ENCODE peak calls at places on chromosome 21, in five cellular contexts. H, Z, N, D and J are unnamed samples.

GRCh38 chr21:16571594-16571993 is 841.8 kb downstream of the USP25 start:
- DNase-seq in Z (no peak), H (no peak), N (no peak), D (no peak), J (no peak)

GRCh38 chr21:28632718-28633408 is 359.8 kb downstream of the LTN1 start:
- DNase-seq in Z (peak), N (no peak), H (peak), D (no peak), J (no peak)

GRCh38 chr21:42973309-42973990 is 912 bp upstream of the PKNOX1 start:
- DNase-seq in D (no peak), N (no peak), H (no peak), Z (no peak), J (no peak)

GRCh38 chr21:44738621-44739020 is 27.2 kb upstream of the TSPEAR start:
- DNase-seq in N (no peak), H (no peak), D (no peak), Z (no peak), J (no peak)

GRCh38 chr21:43976661-43977060 is 35.4 kb upstream of the TRAPPC10 start:
- DNase-seq in H (no peak), Z (no peak), N (no peak), D (no peak), J (no peak)

GRCh38 chr21:15240846-15241245 is 176.0 kb upstream of the NRIP1 start:
- DNase-seq in N (no peak), H (no peak), Z (no peak), D (no peak), J (no peak)

GRCh38 chr21:46152939-46153258 is 2.5 kb downstream of the FTCD start:
- DNase-seq in D (peak), H (no peak), Z (no peak), N (no peak), J (no peak)

GRCh38 chr21:29007135-29007534 is 12.0 kb downstream of the RWDD2B start:
- DNase-seq in Z (no peak), N (no peak), H (no peak), D (no peak), J (no peak)

GRCh38 chr21:20592482-20592881 is 405.7 kb upstream of the NCAM2 start:
- DNase-seq in Z (peak), D (no peak), N (no peak), H (no peak), J (no peak)

GRCh38 chr21:28833181-28833580 is 159.5 kb downstream of the LTN1 start:
- DNase-seq in N (no peak), D (no peak), Z (peak), H (no peak), J (no peak)

GRCh38 chr21:41926807-41927171 is 27.0 kb downstream of the C2CD2 start:
- DNase-seq in N (no peak), H (no peak), Z (no peak), D (no peak), J (no peak)

GRCh38 chr21:38088916-38089762 is 167.7 kb upstream of the KCNJ15 start:
- DNase-seq in D (no peak), Z (no peak), H (no peak), N (no peak), J (no peak)

GRCh38 chr21:38531610-38532009 is 33.3 kb upstream of the ERG start:
- DNase-seq in D (no peak), N (no peak), Z (no peak), H (peak), J (no peak)

GRCh38 chr21:38984568-38984967 is 178.8 kb downstream of the ETS2 start:
- DNase-seq in Z (no peak), N (no peak), H (no peak), D (no peak), J (no peak)

GRCh38 chr21:41366522-41367151 is 4.8 kb downstream of the MX2 start:
- DNase-seq in Z (peak), D (no peak), N (no peak), H (peak), J (no peak)

GRCh38 chr21:46038871-46039397 is 57.4 kb downstream of the COL6A1 start:
- DNase-seq in H (peak), Z (peak), N (no peak), D (no peak), J (no peak)

GRCh38 chr21:34883501-34884271 is 165.4 kb downstream of the RUNX1 start:
- DNase-seq in Z (no peak), N (no peak), H (no peak), D (no peak), J (no peak)

GRCh38 chr21:31476551-31477120 is 132.6 kb upstream of the TIAM1 start:
- DNase-seq in D (no peak), H (no peak), N (no peak), Z (no peak), J (no peak)

GRCh38 chr21:36030581-36031189 is 29.6 kb downstream of the SETD4 start:
- DNase-seq in H (no peak), Z (no peak), D (no peak), N (no peak), J (no peak)

GRCh38 chr21:42145569-42146250 is 73.2 kb upstream of the ABCG1 start:
- DNase-seq in H (peak), N (peak), D (peak), Z (peak), J (peak)

GRCh38 chr21:44836666-44837471 is 19.0 kb upstream of the SUMO3 start:
- DNase-seq in D (no peak), N (no peak), Z (no peak), H (peak), J (no peak)

GRCh38 chr21:45590726-45591618 is 48.7 kb upstream of the SLC19A1 start:
- DNase-seq in H (no peak), Z (no peak), D (no peak), N (no peak), J (peak)

GRCh38 chr21:38478782-38479181 is 19.5 kb downstream of the ERG start:
- DNase-seq in D (no peak), Z (no peak), N (no peak), H (no peak), J (peak)

GRCh38 chr21:35366348-35367085 is 317.4 kb upstream of the RUNX1 start:
- DNase-seq in Z (no peak), H (peak), D (no peak), N (no peak), J (no peak)